ENCODE peak calls at places on chromosomes 16 and 17, in seven cellular contexts. C is HCT116, L is K562, I is neuronal stem cell, S is breast epithelium, A is MM.1S, T is suprapubic skin. N is an unnamed sample.

GRCh38 chr17:38352245-38353083 is 820 bp downstream of the SOCS7 start:
- DNase-seq in C (no peak), L (peak; percentile 32), I (no peak), S (no peak), A (no peak), T (peak; percentile 71), N (no peak)

GRCh38 chr17:1931759-1932579 is 93.2 kb downstream of the RTN4RL1 start:
- DNase-seq in C (no peak), L (no peak), I (peak; percentile 83), S (peak; percentile 63), A (no peak), T (no peak), N (no peak)

GRCh38 chr17:63476857-63477470 is at the start of gene ACE:
- DNase-seq in C (no peak), L (peak; percentile 82), I (no peak), S (no peak), A (peak; percentile 61), T (no peak), N (no peak)

GRCh38 chr17:34122529-34122928 is 132.6 kb upstream of the CCL2 start:
- DNase-seq in C (no peak), L (no peak), I (no peak), S (no peak), A (no peak), T (no peak), N (no peak)

GRCh38 chr17:62757518-62757951 is 50.6 kb downstream of the MARCHF10 start:
- DNase-seq in C (no peak), L (no peak), I (no peak), S (no peak), A (no peak), T (no peak), N (no peak)

GRCh38 chr16:56311208-56312027 is 113.9 kb downstream of the AMFR start:
- DNase-seq in C (no peak), L (no peak), I (no peak), S (no peak), A (no peak), T (no peak), N (no peak)

GRCh38 chr17:27526603-27527002 is 70.4 kb downstream of the KSR1 start:
- DNase-seq in C (no peak), L (peak; percentile 64), I (no peak), S (no peak), A (no peak), T (no peak), N (no peak)

GRCh38 chr17:58279016-58279671 is 1.6 kb downstream of the MPO start:
- DNase-seq in C (no peak), L (peak; percentile 39), I (no peak), S (no peak), A (no peak), T (no peak), N (no peak)

GRCh38 chr17:76353599-76354316 is at the start of gene PRPSAP1:
- DNase-seq in C (peak; percentile 93), L (peak; percentile 87), I (peak; percentile 92), S (peak; percentile 90), A (peak; percentile 95), T (peak; percentile 91), N (peak; percentile 87)

GRCh38 chr17:40545660-40546059 is 19.6 kb downstream of the CCR7 start:
- DNase-seq in C (no peak), L (no peak), I (no peak), S (peak; percentile 42), A (no peak), T (peak; percentile 57), N (peak; percentile 68)

GRCh38 chr16:74169687-74170522 is 126.7 kb upstream of the PSMD7 start:
- DNase-seq in C (no peak), L (no peak), I (no peak), S (no peak), A (no peak), T (no peak), N (no peak)

GRCh38 chr17:72402727-72403210 is 281.9 kb downstream of the SOX9 start:
- DNase-seq in C (no peak), L (no peak), I (no peak), S (no peak), A (no peak), T (no peak), N (no peak)

GRCh38 chr17:59221159-59221847 is 992 bp downstream of the GDPD1 start:
- DNase-seq in C (no peak), L (peak; percentile 42), I (no peak), S (no peak), A (peak; percentile 6), T (no peak), N (no peak)

GRCh38 chr17:77803726-77804125 is 154.8 kb upstream of the TNRC6C start:
- DNase-seq in C (no peak), L (no peak), I (no peak), S (no peak), A (no peak), T (no peak), N (no peak)

GRCh38 chr16:87789437-87790277 is 23.9 kb upstream of the KLHDC4 start:
- DNase-seq in C (no peak), L (no peak), I (no peak), S (peak; percentile 56), A (no peak), T (no peak), N (no peak)

GRCh38 chr16:27598921-27599565 is 49.1 kb downstream of the KATNIP start:
- DNase-seq in C (no peak), L (no peak), I (no peak), S (no peak), A (no peak), T (no peak), N (no peak)

GRCh38 chr17:78923660-78924453 is 1.3 kb downstream of the TIMP2 start:
- DNase-seq in C (peak; percentile 69), L (peak; percentile 57), I (no peak), S (peak; percentile 82), A (peak; percentile 97), T (peak; percentile 79), N (no peak)
- H3K27ac ChIP-seq in C (peak overlapping the region; percentile 32), L (no peak overlapping the region), I (no peak overlapping the region), S (peak overlapping the region; percentile 97), A (peak overlapping the region; percentile 99), T (peak overlapping the region; percentile 95), N (peak overlapping the region; percentile 99)

DNA sequence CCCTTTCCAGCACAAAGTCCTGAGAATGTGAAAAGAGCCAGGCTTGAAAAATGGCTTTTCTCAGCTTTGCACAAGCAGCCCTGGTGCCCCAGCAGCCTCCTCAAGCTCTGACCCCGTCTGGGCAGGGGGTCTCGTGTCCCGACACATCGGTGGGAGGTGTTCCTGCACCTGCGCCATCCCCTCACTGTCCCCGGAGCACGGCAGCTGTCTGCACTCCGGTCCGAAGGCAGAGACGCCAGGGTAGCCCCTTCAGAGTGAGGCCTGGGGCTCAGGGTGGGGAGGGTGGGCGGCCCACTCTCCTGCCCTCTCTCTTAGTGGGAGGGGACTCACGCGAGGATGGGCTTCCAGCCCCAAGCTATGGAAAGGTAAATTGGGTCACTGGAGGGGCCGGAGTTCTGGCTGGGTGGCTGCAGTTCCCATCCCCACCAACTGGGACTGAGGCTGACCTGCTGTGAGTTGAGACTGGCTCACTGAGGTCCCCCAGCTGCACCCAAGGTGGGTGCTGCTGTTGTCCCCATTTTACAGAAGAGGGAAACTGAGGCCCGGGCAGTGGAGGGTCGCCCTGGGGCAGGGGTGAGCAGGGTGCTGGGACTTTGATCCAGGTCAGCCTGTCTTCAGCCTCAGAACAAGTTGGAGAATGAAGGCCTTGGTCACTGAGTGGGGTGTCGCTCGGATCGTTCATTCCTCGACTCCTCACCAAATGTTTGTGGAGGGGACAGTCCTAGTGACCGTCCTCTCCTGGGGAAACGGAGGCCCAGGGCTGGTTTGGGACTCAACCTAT is 2.3 kb upstream of the BAIAP3 start:
- DNase-seq in C (no peak), L (no peak), I (no peak), S (no peak), A (no peak), T (no peak), N (no peak)
- H3K27ac ChIP-seq in C (peak overlapping the region; percentile 44), L (peak overlapping the region; percentile 90), I (no peak overlapping the region), S (peak overlapping the region; percentile 89), A (peak overlapping the region; percentile 58), T (no peak overlapping the region), N (no peak overlapping the region)

GRCh38 chr16:81449241-81449640 is 4.6 kb downstream of the CMIP start:
- DNase-seq in C (no peak), L (no peak), I (no peak), S (no peak), A (no peak), T (no peak), N (no peak)

GRCh38 chr16:81449899-81450608 is 5.4 kb downstream of the CMIP start:
- DNase-seq in C (no peak), L (no peak), I (no peak), S (no peak), A (no peak), T (no peak), N (no peak)

GRCh38 chr16:81451753-81452680 is 7.4 kb downstream of the CMIP start:
- DNase-seq in C (no peak), L (no peak), I (no peak), S (no peak), A (no peak), T (no peak), N (no peak)

GRCh38 chr16:81453091-81453728 is 8.6 kb downstream of the CMIP start:
- DNase-seq in C (no peak), L (no peak), I (no peak), S (no peak), A (no peak), T (no peak), N (no peak)

DNA sequence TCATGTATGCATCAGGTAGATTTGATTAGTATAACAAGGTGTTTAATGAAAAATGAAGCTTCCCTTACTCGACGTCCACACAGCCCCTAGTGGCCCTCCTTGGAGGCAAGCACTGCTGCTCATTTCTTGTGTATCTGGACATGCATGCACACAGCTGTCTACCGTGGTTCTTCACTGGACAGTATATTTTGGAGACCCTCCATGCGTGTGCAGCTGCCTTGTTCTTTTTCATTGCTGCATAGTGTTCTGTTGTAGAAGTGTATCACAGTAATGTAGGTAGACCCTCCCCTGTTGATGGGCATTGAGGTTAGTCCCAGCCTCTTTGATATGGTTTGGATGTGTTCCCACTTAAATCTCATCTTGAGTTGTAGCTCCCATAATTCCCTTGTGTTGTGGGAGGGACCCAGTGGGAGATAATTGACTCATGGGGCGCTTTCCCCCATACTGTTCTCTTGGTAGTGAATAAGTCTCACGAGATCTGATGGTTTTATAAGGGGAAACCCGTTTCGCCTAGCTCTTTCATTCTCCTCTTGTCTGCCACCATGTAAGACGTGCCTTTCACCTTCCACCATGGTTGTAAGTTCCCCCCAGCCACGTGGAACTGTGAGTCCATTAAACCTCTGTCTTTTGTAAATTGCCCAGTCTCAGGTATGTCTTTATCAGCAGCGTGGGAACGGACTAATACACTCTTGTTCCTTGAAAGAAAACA is 6.3 kb downstream of the CMIP start:
- DNase-seq in C (no peak), L (no peak), I (no peak), S (no peak), A (no peak), T (no peak), N (no peak)
- H3K27ac ChIP-seq in C (no peak overlapping the region), L (peak overlapping the region; percentile 80), I (no peak overlapping the region), S (no peak overlapping the region), A (no peak overlapping the region), T (no peak overlapping the region), N (no peak overlapping the region)

DNA sequence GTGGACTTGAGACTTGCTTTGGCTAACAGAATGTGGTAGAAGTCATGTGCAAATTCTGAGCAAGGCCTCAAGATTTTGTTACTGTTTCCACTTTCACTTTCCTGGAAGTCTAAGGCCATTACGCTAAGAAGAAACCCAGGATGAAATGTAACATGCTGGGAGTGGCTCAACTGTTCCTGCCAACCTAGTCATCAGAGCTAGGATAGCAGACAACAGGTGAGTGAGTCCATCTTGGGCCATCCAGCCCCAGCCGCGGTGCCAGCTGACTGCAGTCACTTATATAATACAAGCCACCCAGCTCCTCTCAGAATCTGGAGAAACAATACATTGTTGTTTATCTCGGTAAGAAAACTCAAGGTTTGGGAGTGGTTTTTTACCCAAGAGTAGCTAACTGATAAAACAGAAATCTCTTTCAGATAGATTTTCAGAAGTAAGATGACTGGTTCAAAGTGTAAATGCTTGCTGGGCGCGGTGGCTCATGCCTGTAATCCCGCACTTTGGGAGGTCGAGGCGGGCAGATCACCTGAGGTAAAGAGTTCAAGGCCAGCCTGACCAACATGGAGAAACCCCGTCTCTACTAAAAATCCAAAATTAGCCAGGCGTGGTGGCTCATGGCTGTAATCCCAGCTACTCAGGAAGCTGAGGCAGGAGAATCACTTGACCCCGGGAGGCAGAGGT is 10.6 kb upstream of the STX4 start:
- DNase-seq in C (no peak), L (no peak), I (no peak), S (no peak), A (no peak), T (no peak), N (no peak)
- H3K27ac ChIP-seq in C (no peak overlapping the region), L (peak overlapping the region; percentile 48), I (no peak overlapping the region), S (no peak overlapping the region), A (no peak overlapping the region), T (no peak overlapping the region), N (no peak overlapping the region)